ENCODE peak calls at places on chromosomes 1 and 21, in nine cellular contexts. K is body of pancreas, Z is GM12891, N is esophagus squamous epithelium, S is K562, Y is IMR-90, C is heart left ventricle, J is uterus, H is A549. I is an unnamed sample.

GRCh38 chr1:15206418-15207030 is 40.5 kb upstream of the FHAD1 start:
- DNase-seq in K (no peak), Z (no peak), N (no peak), S (no peak), Y (peak), C (no peak), J (no peak), H (no peak), I (no peak)

GRCh38 chr1:16356867-16357266 is 4.6 kb upstream of the FBXO42 start:
- DNase-seq in K (no peak), Z (no peak), N (no peak), S (no peak), Y (no peak), C (no peak), J (no peak), H (no peak), I (no peak)

GRCh38 chr1:91529856-91530255 is 29.2 kb downstream of the CDC7 start:
- DNase-seq in K (no peak), Z (no peak), N (no peak), S (no peak), Y (peak), C (no peak), J (no peak), H (no peak), I (no peak)

GRCh38 chr1:62906428-62906886 is 122.5 kb downstream of the ATG4C start:
- DNase-seq in K (no peak), Z (no peak), N (no peak), S (peak), Y (peak), C (no peak), J (no peak), H (peak), I (no peak)

GRCh38 chr1:11158720-11159321 is 30.3 kb upstream of the ANGPTL7 start:
- DNase-seq in K (no peak), Z (no peak), N (no peak), S (no peak), Y (peak), C (no peak), J (no peak), H (no peak), I (no peak)

GRCh38 chr21:34123609-34124008 is 50.2 kb downstream of the MRPS6 start:
- DNase-seq in K (peak), Z (no peak), N (no peak), S (no peak), Y (no peak), C (no peak), J (no peak), H (no peak), I (no peak)

GRCh38 chr1:93840956-93841482 is 38.0 kb downstream of the DNTTIP2 start:
- DNase-seq in K (no peak), Z (no peak), N (no peak), S (no peak), Y (no peak), C (no peak), J (no peak), H (no peak), I (no peak)

GRCh38 chr1:46784666-46785065 is 14.2 kb upstream of the CYP4B1 start:
- DNase-seq in K (no peak), Z (no peak), N (no peak), S (no peak), Y (no peak), C (no peak), J (no peak), H (no peak), I (no peak)

GRCh38 chr1:22710688-22711024 is at the start of gene EPHB2:
- DNase-seq in K (peak), Z (peak), N (no peak), S (peak), Y (peak), C (peak), J (no peak), H (peak), I (peak)

GRCh38 chr1:208028526-208028925 is 117.6 kb upstream of the CD34 start:
- DNase-seq in K (no peak), Z (no peak), N (no peak), S (no peak), Y (no peak), C (no peak), J (no peak), H (no peak), I (no peak)

GRCh38 chr1:185825556-185825955 is 91.4 kb downstream of the HMCN1 start:
- DNase-seq in K (no peak), Z (no peak), N (no peak), S (no peak), Y (no peak), C (no peak), J (no peak), H (no peak), I (no peak)

GRCh38 chr1:156860113-156860638 is 489 bp upstream of the NTRK1 start:
- DNase-seq in K (peak), Z (peak), N (no peak), S (peak), Y (peak), C (no peak), J (no peak), H (peak), I (peak)

GRCh38 chr1:84883286-84883685 is 9.7 kb downstream of the LPAR3 start:
- DNase-seq in K (no peak), Z (no peak), N (no peak), S (no peak), Y (peak), C (no peak), J (no peak), H (no peak), I (no peak)

GRCh38 chr1:107443860-107444259 is 303.0 kb downstream of the NTNG1 start:
- DNase-seq in K (no peak), Z (no peak), N (no peak), S (no peak), Y (no peak), C (no peak), J (no peak), H (no peak), I (no peak)

GRCh38 chr1:21874778-21875547 is 62.1 kb downstream of the HSPG2 start:
- DNase-seq in K (no peak), Z (no peak), N (no peak), S (no peak), Y (no peak), C (no peak), J (no peak), H (no peak), I (no peak)

GRCh38 chr1:3608154-3608553 is 3.2 kb downstream of the MEGF6 start:
- DNase-seq in K (no peak), Z (no peak), N (no peak), S (no peak), Y (no peak), C (no peak), J (no peak), H (no peak), I (no peak)

GRCh38 chr1:117574206-117574835 is 31.5 kb upstream of the TENT5C start:
- DNase-seq in K (no peak), Z (no peak), N (no peak), S (no peak), Y (no peak), C (no peak), J (peak), H (no peak), I (no peak)

GRCh38 chr1:25099343-25099951 is 132.9 kb downstream of the SYF2 start:
- DNase-seq in K (no peak), Z (no peak), N (no peak), S (no peak), Y (no peak), C (no peak), J (no peak), H (no peak), I (no peak)

GRCh38 chr1:148263906-148264255 is 111.8 kb upstream of the NBPF11 start:
- DNase-seq in K (peak), Z (no peak), N (no peak), S (no peak), Y (no peak), C (no peak), J (no peak), H (peak), I (no peak)

GRCh38 chr1:204435246-204435885 is 23.7 kb upstream of the PPP1R15B start:
- DNase-seq in K (no peak), Z (no peak), N (no peak), S (no peak), Y (peak), C (no peak), J (no peak), H (no peak), I (no peak)

GRCh38 chr21:18622383-18622782 is 218.8 kb upstream of the TMPRSS15 start:
- DNase-seq in K (no peak), Z (no peak), N (no peak), S (no peak), Y (no peak), C (no peak), J (no peak), H (no peak), I (no peak)

GRCh38 chr1:202205523-202206190 is 12.1 kb downstream of the LGR6 start:
- DNase-seq in K (no peak), Z (no peak), N (no peak), S (no peak), Y (no peak), C (no peak), J (no peak), H (no peak), I (no peak)

GRCh38 chr21:33673473-33673872 is 31.2 kb downstream of the ITSN1 start:
- DNase-seq in K (no peak), Z (no peak), N (no peak), S (no peak), Y (no peak), C (no peak), J (no peak), H (no peak), I (no peak)

GRCh38 chr1:50368179-50369007 is 54.9 kb downstream of the DMRTA2 start:
- DNase-seq in K (peak), Z (peak), N (no peak), S (peak), Y (peak), C (no peak), J (no peak), H (peak), I (no peak)

GRCh38 chr1:10942542-10942912 is 69.9 kb upstream of the TARDBP start:
- DNase-seq in K (no peak), Z (no peak), N (no peak), S (no peak), Y (no peak), C (no peak), J (no peak), H (no peak), I (no peak)

GRCh38 chr1:57474097-57474750 is 50.4 kb upstream of the DAB1 start:
- DNase-seq in K (no peak), Z (no peak), N (no peak), S (no peak), Y (peak), C (no peak), J (no peak), H (no peak), I (no peak)

GRCh38 chr1:53899206-53899628 is 5.2 kb downstream of the DIO1 start:
- DNase-seq in K (peak), Z (no peak), N (no peak), S (no peak), Y (peak), C (no peak), J (peak), H (no peak), I (no peak)

GRCh38 chr1:218336353-218336752 is 8.8 kb upstream of the TGFB2 start:
- DNase-seq in K (no peak), Z (no peak), N (no peak), S (no peak), Y (peak), C (no peak), J (no peak), H (no peak), I (no peak)

GRCh38 chr1:65083263-65083896 is 64.6 kb upstream of the AK4 start:
- DNase-seq in K (no peak), Z (no peak), N (no peak), S (peak), Y (peak), C (no peak), J (no peak), H (no peak), I (no peak)

GRCh38 chr1:18913065-18913502 is 10.7 kb upstream of the ALDH4A1 start:
- DNase-seq in K (peak), Z (peak), N (no peak), S (peak), Y (peak), C (peak), J (peak), H (peak), I (peak)

GRCh38 chr1:244802556-244803239 is 32.8 kb upstream of the COX20 start:
- DNase-seq in K (no peak), Z (no peak), N (no peak), S (no peak), Y (no peak), C (no peak), J (no peak), H (no peak), I (no peak)

GRCh38 chr1:26786437-26787380 is 1.0 kb upstream of the PIGV start:
- DNase-seq in K (peak), Z (peak), N (no peak), S (peak), Y (peak), C (peak), J (peak), H (no peak), I (no peak)

GRCh38 chr1:179599623-179600249 is 8.1 kb downstream of the TDRD5 start:
- DNase-seq in K (no peak), Z (no peak), N (no peak), S (peak), Y (peak), C (no peak), J (no peak), H (peak), I (no peak)

GRCh38 chr1:94125551-94126514 is 4.9 kb upstream of the ABCA4 start:
- DNase-seq in K (no peak), Z (no peak), N (no peak), S (no peak), Y (no peak), C (no peak), J (no peak), H (no peak), I (no peak)

GRCh38 chr1:35033346-35033745 is 1.6 kb upstream of the ZMYM6 start:
- DNase-seq in K (no peak), Z (no peak), N (no peak), S (no peak), Y (no peak), C (no peak), J (no peak), H (no peak), I (no peak)

GRCh38 chr1:31562707-31563360 is 13.5 kb upstream of the TINAGL1 start:
- DNase-seq in K (no peak), Z (no peak), N (no peak), S (no peak), Y (peak), C (no peak), J (no peak), H (no peak), I (no peak)

GRCh38 chr1:231134624-231135023 is 27.2 kb upstream of the TRIM67 start:
- DNase-seq in K (peak), Z (no peak), N (no peak), S (peak), Y (no peak), C (no peak), J (no peak), H (no peak), I (no peak)

DNA sequence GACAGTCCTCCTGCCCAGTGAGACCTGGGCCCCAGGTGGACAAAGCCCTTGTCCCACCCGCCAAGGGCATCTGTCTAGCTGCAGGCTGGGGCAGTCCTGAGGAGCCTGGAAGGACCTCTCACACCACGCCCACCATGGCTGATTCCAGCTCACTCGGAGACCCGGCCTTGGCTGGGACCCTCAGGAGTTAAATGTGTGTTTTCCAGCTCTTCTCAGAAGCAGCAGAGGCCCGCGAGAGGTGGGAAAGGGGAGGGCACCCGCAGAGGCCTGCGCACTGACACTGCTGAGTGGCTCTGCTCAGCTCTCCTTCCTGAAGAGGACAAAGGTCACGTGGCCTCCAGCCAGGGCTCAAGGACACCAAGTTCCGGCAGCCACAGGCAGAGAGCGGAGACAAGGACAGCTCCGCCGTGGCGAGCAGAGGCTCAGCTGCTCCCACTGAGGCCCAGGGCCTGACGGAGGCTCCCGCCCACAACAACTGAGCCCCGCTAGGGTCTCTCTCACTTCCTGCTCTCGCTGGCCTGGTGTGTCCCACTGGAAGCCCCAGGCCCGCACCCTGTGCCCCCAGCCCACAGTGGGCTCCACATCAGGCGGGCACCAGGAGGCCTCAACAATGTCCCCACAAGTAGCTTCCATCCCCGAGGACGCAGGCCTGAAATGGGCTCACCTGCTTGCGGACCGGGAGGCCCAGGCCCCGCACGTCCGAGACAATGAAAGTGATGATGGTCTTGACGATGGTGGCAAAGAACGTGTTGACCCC is 16.9 kb downstream of the SLC19A1 start:
- DNase-seq in K (peak), Z (no peak), N (no peak), S (no peak), Y (no peak), C (peak), J (no peak), H (no peak), I (no peak)
- TF ChIP-seq POLR2A in K (no peak), Z (no peak), N (no peak), S (no peak), Y (no peak), C (no peak), J (no peak), H (no peak), I (no peak)

GRCh38 chr21:28633803-28634572 is 358.7 kb downstream of the LTN1 start:
- DNase-seq in K (no peak), Z (no peak), N (no peak), S (no peak), Y (peak), C (peak), J (peak), H (no peak), I (no peak)

GRCh38 chr21:28639742-28640141 is 352.9 kb downstream of the LTN1 start:
- DNase-seq in K (no peak), Z (no peak), N (no peak), S (no peak), Y (no peak), C (no peak), J (no peak), H (no peak), I (no peak)

GRCh38 chr21:28640326-28640725 is 352.4 kb downstream of the LTN1 start:
- DNase-seq in K (no peak), Z (no peak), N (no peak), S (no peak), Y (no peak), C (no peak), J (no peak), H (no peak), I (no peak)

GRCh38 chr21:28635541-28635940 is 357.1 kb downstream of the LTN1 start:
- DNase-seq in K (no peak), Z (no peak), N (no peak), S (no peak), Y (no peak), C (no peak), J (no peak), H (no peak), I (no peak)

DNA sequence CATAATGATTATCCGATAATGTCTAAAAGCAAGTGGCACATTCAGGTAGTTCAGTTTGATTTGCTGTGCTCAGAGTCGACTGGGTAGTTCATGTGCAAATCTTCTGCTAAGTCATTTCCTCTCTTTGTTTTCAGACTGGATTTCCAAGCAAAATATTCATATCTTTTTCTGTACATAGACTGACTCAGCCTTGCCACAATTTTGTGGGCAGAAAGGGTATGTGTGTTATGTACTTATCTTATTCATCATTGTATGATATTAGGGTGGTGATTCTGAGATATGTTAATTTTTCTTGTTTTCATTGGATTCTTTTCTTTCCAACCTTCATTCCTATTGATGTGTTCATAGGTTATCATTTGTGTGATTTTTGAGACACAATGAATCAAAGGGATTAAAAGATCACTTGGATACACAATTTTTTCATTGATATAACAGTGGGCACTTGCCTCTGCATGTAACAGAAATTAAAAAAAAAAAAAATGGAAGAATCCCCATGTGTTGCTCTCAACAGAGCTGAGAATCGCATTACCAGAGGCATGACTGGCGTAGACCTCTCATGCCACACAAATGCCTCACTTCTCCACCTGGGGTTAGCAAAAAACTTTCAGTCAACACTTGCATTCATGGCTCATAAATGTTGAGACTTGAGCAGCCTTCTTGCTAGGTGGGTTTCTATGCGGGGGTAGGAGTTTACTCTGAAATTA is 355.5 kb downstream of the LTN1 start:
- DNase-seq in K (no peak), Z (no peak), N (no peak), S (no peak), Y (peak), C (no peak), J (no peak), H (no peak), I (peak)
- TF ChIP-seq POLR2A in K (no peak), Z (no peak), N (no peak), S (no peak), Y (no peak), C (no peak), J (no peak), H (no peak), I (no peak)

GRCh38 chr1:42321731-42322130 is 13.3 kb downstream of the FOXJ3 start:
- DNase-seq in K (no peak), Z (no peak), N (no peak), S (no peak), Y (no peak), C (no peak), J (no peak), H (no peak), I (no peak)

GRCh38 chr1:42322577-42322976 is 12.5 kb downstream of the FOXJ3 start:
- DNase-seq in K (no peak), Z (no peak), N (no peak), S (no peak), Y (peak), C (no peak), J (no peak), H (no peak), I (no peak)

GRCh38 chr1:42324398-42325013 is 10.5 kb downstream of the FOXJ3 start:
- DNase-seq in K (no peak), Z (no peak), N (no peak), S (no peak), Y (no peak), C (no peak), J (no peak), H (no peak), I (no peak)

GRCh38 chr1:42325014-42325402 is 10.0 kb downstream of the FOXJ3 start:
- DNase-seq in K (no peak), Z (no peak), N (no peak), S (no peak), Y (no peak), C (no peak), J (no peak), H (no peak), I (no peak)

GRCh38 chr1:42323551-42323950 is 11.5 kb downstream of the FOXJ3 start:
- DNase-seq in K (no peak), Z (no peak), N (no peak), S (no peak), Y (no peak), C (no peak), J (no peak), H (no peak), I (no peak)
- TF ChIP-seq POLR2A in K (no peak), Z (no peak), N (no peak), S (no peak), Y (no peak), C (no peak), J (no peak), H (no peak), I (no peak)

DNA sequence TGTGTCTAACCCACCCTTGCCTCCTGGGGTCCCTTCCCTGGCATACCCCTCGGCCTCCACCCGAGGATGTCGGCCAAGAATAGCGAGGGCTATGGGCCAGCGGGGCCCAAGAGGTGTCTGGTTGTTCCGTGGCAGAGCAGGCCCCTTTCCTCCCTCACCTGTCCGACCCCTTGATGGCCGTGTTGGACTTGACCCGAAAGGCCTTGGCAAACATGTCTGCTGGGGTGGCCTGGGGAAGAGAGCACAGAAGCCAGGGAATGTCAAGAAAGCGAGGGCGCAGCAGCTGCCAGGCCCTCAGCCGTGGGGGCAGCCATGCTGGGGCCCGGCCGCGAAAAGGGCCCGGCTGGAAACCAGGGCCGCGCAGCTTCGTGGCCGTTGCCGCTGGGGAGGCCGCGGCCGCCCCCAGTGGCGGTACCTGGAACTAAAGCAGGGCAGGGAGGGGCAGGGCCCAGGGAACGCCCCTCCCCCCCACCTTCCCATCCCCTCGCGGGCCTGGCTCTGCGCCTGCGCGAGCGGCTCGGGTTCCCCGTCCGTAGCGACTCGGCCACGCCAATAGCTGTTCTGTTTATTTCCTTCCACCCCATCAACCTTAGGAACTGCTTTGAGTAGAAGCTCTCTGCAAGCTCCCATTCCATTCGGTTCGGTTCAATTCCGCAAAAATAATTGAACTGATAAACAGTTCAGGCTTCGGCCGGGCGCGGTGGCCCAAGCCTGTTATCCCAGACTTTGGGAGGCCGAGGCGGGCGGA is at the start of gene EIF2D:
- DNase-seq in K (peak), Z (peak), N (peak), S (peak), Y (peak), C (peak), J (peak), H (peak), I (peak)
- TF ChIP-seq POLR2A in K (peak), Z (peak), N (peak), S (peak), Y (peak), C (peak), J (peak), H (peak), I (peak)